ENCODE peak calls at places on chromosomes 13 and 19, in four cellular contexts. O is right atrium auricular region, L is fibroblast of mammary gland, F is SK-N-SH. V is an unnamed sample.

GRCh38 chr19:38702278-38702677 is 42.0 kb downstream of the CAPN12 start:
- DNase-seq in O (no peak), L (no peak), F (no peak), V (no peak)

GRCh38 chr19:12949363-12950284 is 4.0 kb downstream of the RAD23A start:
- DNase-seq in O (no peak), L (no peak), F (no peak), V (no peak)

GRCh38 chr13:42946927-42947326 is 45.1 kb downstream of the EPSTI1 start:
- DNase-seq in O (no peak), L (peak), F (no peak), V (no peak)

GRCh38 chr13:102091231-102091630 is 310.6 kb downstream of the FGF14 start:
- DNase-seq in O (no peak), L (peak), F (no peak), V (no peak)

GRCh38 chr19:43474986-43475705 is 9.7 kb upstream of the LYPD3 start:
- DNase-seq in O (peak), L (peak), F (peak), V (peak)

GRCh38 chr13:113648218-113648615 is 9.8 kb downstream of the ATP4B start:
- DNase-seq in O (no peak), L (no peak), F (no peak), V (no peak)

GRCh38 chr19:16807416-16808274 is 21.6 kb upstream of the SIN3B start:
- DNase-seq in O (no peak), L (no peak), F (no peak), V (no peak)

GRCh38 chr13:97028441-97029299 is 34.4 kb upstream of the OXGR1 start:
- DNase-seq in O (peak), L (peak), F (peak), V (no peak)

GRCh38 chr13:50691682-50692263 is 151.7 kb downstream of the DLEU7 start:
- DNase-seq in O (no peak), L (no peak), F (peak), V (no peak)

GRCh38 chr19:10555613-10555979 is 10.2 kb downstream of the KRI1 start:
- DNase-seq in O (no peak), L (no peak), F (no peak), V (no peak)

GRCh38 chr13:60583911-60584753 is 187.1 kb downstream of the TDRD3 start:
- DNase-seq in O (no peak), L (peak), F (no peak), V (no peak)

DNA sequence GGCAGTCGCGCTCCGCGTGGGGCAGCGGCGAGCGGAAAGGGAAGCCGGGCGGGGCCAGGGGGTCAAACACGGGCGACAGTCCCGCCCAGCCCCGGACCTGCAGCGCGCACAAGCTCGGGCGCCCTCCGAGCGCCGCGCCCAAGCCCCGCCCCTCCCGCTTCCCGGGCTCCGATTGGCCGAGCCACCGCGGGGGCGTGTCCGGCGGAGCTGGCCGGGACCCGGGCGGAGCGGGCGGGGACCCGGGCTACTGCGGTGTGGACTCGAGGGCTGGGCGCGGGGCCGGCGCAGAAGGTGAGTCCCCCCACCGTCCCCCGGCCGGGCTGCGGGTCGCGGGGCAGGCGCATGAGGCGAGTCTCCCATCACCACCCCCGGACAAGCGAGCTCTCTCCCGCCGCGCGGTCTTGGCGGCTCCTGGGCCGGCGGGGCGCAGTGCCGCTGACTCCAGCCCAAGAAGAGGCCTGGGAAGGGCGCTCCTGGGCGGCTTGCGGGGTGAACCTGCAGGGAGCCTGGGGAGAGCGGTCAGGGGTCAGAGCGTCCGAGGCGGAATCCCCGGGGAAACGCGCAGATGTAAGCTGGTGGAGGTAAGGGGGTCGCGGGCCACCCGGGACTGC is at the start of gene PLEKHF1:
- DNase-seq in O (peak), L (peak), F (peak), V (peak)
- TF ChIP-seq CTCF in O (no peak), L (no peak), F (no peak), V (no peak)

DNA sequence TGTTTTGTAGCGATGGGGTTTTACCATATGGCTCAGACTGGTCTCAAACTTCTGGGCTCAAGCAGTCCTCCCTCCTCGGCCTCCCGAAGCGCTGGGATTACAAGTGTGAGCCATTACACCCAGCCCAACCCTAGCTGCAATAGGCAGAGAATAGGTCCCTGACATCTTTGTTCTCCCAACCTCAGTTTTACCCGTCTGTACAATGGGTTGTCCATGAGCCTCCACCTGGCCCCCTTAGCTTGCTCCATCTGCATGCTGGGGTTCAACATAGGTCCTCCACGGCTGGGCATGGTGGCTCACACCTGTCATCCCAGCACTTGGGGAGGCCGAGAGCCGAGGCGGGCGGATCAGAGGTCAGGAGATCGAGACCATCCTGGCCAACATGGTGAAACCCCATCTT is 14.4 kb downstream of the NFIC start:
- DNase-seq in O (no peak), L (no peak), F (no peak), V (no peak)
- H3K4me3 ChIP-seq in O (no peak), L (no peak), F (no peak), V (no peak)

GRCh38 chr19:989381-990081 is 5.4 kb downstream of the WDR18 start:
- DNase-seq in O (no peak), L (no peak), F (no peak), V (no peak)
- TF ChIP-seq CTCF in O (no peak), L (no peak), F (peak), V (no peak)

DNA sequence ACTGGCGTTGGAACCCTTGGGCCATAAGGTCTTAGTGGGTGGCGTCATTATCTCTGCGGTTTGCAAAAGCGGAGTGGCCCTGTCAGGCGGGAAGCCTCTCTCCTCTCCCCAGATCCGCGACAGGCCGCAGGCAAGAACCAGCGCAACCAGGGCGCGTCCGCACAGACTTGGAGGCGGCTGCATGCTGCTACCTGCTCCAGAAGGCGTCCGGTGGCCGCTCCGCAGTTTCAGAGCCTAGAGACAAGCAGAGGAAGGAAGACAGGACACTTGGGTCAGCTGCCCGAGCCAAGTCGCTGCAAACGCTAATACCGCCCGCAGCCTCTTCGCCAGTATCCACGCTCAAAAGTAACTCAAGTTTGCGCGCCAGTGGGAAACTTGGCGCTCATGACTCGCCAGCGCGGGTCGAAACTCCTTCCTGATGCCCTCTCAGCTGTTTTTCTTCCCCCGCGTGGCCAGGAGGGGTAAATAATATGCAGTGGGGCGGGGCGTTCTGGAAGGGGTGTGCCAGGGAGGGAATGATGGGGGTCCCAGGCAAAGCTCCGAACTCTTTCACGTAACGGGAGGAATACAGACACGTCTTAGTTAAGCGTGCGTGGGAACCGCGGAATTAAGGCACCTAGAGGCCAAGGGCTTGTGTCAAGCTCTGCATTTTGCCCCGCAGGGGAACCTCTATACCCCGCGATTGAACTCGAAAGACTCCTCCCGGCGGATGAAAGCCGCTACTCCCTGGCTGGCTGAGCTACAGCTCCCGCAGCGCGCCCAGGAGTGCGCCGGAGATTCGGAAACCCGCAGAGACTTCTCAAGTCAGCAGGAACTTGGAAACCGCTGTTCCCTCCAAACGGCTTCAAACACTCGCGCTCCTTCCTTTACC is at the start of gene EDNRB:
- DNase-seq in O (peak), L (peak), F (peak), V (no peak)
- H3K4me3 ChIP-seq in O (peak), L (peak), F (peak), V (peak)

GRCh38 chr19:49448432-49448786 is 3.2 kb downstream of the PIH1D1 start:
- DNase-seq in O (no peak), L (no peak), F (no peak), V (no peak)

GRCh38 chr19:49450405-49450804 is 1.2 kb downstream of the PIH1D1 start:
- DNase-seq in O (no peak), L (no peak), F (no peak), V (no peak)

GRCh38 chr19:49453757-49454248 is 778 bp downstream of the ALDH16A1 start:
- DNase-seq in O (no peak), L (no peak), F (no peak), V (no peak)

GRCh38 chr19:49453013-49453756 is at the start of gene ALDH16A1:
- DNase-seq in O (peak), L (peak), F (peak), V (peak)

DNA sequence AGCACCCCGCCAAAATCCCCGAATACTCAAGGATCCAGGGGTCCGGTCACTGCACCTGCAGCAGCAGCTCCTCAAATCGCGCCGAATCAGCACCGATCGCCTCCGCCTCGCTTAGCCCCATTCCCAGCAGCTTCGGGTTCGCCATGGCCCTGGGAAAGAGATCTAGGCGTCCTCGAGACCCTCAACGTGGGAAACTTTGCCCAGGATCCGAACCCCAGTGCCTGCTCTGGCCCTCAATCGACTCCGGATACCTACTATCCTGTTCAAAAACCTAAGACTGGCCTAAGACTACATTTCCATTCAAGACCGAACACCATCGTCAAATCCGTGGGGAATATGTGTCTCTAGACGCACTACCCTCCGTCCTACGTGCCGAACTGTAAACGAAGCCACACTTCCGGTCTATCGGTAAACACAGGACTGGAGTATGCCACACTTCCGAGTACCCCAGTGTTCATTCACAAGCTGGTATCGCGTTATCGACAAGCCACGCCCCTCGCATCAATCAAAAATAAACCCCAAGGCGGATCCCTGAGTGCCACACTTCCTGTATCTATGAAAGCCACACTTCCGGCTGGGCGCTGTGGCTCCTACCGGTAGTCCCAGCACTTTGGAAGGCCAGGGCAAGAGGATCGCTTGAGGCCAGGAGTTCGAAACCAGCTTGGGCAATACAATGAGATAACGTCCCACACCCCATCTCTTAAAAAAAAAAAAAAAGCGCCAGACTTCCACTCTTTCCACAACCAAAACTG is at the start of gene PIH1D1:
- DNase-seq in O (peak), L (peak), F (peak), V (peak)
- TF ChIP-seq CTCF in O (peak), L (peak), F (no peak), V (peak)

GRCh38 chr13:98325724-98326123 is 148.7 kb upstream of the RNF113B start:
- DNase-seq in O (no peak), L (no peak), F (no peak), V (no peak)

GRCh38 chr13:98324105-98324504 is 147.0 kb upstream of the RNF113B start:
- DNase-seq in O (peak), L (peak), F (no peak), V (no peak)

GRCh38 chr13:98328511-98328910 is 151.4 kb upstream of the RNF113B start:
- DNase-seq in O (no peak), L (no peak), F (no peak), V (no peak)

GRCh38 chr13:98326274-98326673 is 149.2 kb upstream of the RNF113B start:
- DNase-seq in O (no peak), L (no peak), F (no peak), V (no peak)

DNA sequence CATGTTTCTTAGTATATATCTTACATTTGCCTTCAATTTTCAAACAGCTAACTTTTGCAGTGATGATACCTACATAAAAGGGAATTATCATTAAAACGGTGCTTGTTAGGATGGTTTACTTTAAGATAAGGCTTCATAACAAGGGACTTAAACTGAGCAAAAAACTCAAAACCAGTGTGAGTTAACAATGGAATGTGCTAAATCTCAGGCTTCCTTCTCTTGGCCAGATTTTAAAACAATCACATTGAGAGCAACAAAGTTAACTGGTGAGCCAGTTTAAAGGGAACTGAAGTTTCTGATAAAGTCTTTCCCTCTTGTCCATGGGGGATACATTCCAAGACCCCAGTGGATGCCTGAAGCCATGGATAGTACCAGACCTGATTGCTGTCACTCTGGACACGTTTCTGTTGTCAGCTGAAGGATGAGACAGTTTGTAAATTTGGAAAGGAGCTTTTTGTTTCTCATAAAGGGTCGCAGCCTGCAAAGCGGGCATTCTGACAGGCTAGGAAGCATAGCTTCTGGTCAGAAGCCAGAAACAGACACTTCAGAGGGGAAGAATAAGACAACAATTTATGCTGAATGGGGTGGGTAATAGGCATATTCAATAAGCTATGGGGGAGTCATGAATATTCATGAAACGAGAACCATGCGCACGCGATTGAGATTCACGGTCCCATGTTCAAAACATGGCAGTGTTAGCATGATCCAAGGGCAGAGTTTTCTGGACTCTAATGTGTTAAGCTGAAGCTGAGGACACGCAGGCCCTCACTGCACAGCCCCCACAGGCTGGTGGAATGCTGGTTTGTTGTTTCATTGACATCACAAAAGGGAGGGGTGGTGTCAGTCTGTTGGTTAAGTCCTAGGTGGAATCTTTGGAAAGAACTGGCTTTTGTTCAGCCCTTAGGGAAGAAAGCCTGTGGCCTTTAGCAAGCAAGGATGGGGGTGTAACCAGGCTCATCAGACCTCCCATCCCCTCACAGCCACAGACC is 150.6 kb upstream of the RNF113B start:
- DNase-seq in O (no peak), L (peak), F (no peak), V (no peak)
- H3K4me3 ChIP-seq in O (no peak), L (no peak), F (no peak), V (no peak)

DNA sequence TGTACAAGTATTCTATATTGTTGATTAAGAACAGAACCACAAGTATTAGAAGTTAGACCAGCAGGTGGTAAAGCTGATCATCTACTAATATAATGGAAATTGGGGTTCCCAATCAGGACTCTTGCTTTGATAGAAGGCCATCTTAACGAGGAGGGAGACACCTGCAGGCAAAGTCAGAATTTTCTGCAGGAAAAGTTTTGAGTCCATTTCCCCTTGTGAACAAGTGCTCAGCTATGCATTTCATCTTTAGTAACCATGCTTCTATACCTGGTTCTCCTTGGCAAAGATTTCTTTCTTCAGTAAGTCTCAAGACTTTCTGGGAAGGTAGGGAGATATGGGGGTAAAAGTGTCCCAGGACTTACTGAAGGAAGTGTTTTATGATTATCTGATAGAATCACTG is 36.1 kb upstream of the USPL1 start:
- DNase-seq in O (no peak), L (peak), F (no peak), V (no peak)
- TF ChIP-seq CTCF in O (peak), L (peak), F (peak), V (no peak)

GRCh38 chr13:111893071-111893606 is 173.8 kb upstream of the SOX1 start:
- DNase-seq in O (peak), L (no peak), F (no peak), V (peak)
- H3K4me3 ChIP-seq in O (peak), L (no peak), F (no peak), V (peak)

GRCh38 chr13:33817513-33817842 is 471 bp upstream of the RFC3 start:
- DNase-seq in O (no peak), L (no peak), F (peak), V (no peak)

GRCh38 chr13:33815011-33815550 is 2.9 kb upstream of the RFC3 start:
- DNase-seq in O (no peak), L (no peak), F (no peak), V (no peak)

GRCh38 chr13:33816912-33817311 is 1.0 kb upstream of the RFC3 start:
- DNase-seq in O (no peak), L (no peak), F (no peak), V (no peak)

GRCh38 chr13:33817843-33818661 is at the start of gene RFC3:
- DNase-seq in O (peak), L (peak), F (peak), V (peak)
- TF ChIP-seq CTCF in O (peak), L (no peak), F (peak), V (peak)

DNA sequence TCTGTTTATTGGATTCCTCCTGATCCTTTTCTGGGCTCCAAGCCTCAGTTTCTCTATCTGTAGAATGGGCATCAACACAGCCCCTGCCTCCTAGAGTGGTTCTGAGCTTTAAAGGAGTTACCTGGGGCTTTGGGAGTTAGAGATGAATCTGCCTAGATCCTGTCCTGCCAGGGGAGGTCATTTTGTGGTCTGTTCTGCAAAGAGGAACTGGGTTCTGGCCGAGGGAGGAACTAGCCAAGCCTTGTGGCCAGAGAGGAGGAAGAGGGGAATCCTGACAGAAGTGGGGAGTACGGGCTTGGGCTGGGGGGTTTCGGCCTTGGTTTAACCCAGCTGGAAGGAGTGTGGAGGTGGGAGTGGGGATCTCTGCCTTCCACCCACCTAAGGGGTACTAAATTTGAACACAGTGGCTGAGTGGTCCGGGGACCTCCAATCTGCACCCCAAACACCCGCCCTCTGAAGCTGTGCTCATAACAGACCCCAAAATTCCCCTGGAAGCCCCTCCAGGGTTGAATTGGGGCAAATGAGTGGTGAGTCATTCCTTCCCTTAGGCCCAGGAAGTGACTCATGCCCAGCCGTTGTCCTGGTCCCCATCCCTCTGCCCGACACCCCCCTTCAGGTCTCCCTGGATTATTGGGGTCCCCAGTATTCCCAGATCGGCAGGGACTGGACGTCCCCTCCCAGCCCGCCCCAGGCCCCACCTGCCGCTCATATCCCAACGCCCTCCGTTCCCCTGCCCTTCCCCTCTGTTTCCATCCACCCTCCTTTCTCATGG is 2.8 kb downstream of the ADGRE5 start:
- DNase-seq in O (peak), L (peak), F (no peak), V (no peak)
- H3K4me3 ChIP-seq in O (peak), L (peak), F (no peak), V (peak)

V was measured in esophagus muscularis mucosa.